ENCODE peak calls at places on chromosomes 5 and 9, in four cellular contexts. S is HepG2; B is mucosa of gallbladder; N is activated CD4-positive, alpha-beta T cell treated with anti-CD3 and anti-CD28 coated beads, Interleukin-2, amount 10 ng/mL, durations not matched to agents 7 days and 5 days. R is an unnamed sample.

GRCh38 chr5:5419291-5420210 is 2.9 kb upstream of the ICE1 start:
- DNase-seq in N (no peak), B (no peak), S (peak; percentile 52), R (no peak)

GRCh38 chr9:33651125-33651524 is 127.1 kb downstream of the ANKRD18B start:
- DNase-seq in B (no peak), S (no peak), N (no peak), R (no peak)

GRCh38 chr5:86523718-86524117 is 94.0 kb upstream of the COX7C start:
- DNase-seq in B (no peak), N (no peak), S (no peak), R (no peak)

GRCh38 chr5:151223447-151224264 is at the start of gene CCDC69:
- DNase-seq in S (peak; percentile 52), B (peak; percentile 78), N (peak; percentile 58), R (peak; percentile 78)

GRCh38 chr9:97324954-97325353 is 17.5 kb downstream of the CCDC180 start:
- DNase-seq in B (no peak), S (no peak), N (no peak), R (no peak)

GRCh38 chr9:35237303-35237702 is 75.5 kb downstream of the UNC13B start:
- DNase-seq in B (peak; percentile 72), S (no peak), N (no peak), R (peak; percentile 32)

GRCh38 chr5:179818746-179819295 is 1.9 kb upstream of the SQSTM1 start:
- DNase-seq in S (peak; percentile 94), N (peak; percentile 79), B (peak; percentile 96), R (peak; percentile 98)

GRCh38 chr9:134840511-134840910 is 40.1 kb upstream of the FCN2 start:
- DNase-seq in N (no peak), B (no peak), S (no peak), R (no peak)

GRCh38 chr9:96854877-96855273 is 561 bp upstream of the ZNF782 start:
- DNase-seq in N (no peak), S (no peak), B (no peak), R (no peak)

GRCh38 chr5:158938181-158938580 is 161.5 kb downstream of the EBF1 start:
- DNase-seq in B (no peak), S (no peak), N (no peak), R (no peak)

GRCh38 chr5:14665949-14666741 is 1.6 kb downstream of the OTULIN start:
- DNase-seq in N (peak; percentile 61), B (no peak), S (peak; percentile 41), R (no peak)

GRCh38 chr5:109852371-109853160 is 162.8 kb downstream of the MAN2A1 start:
- DNase-seq in N (no peak), S (no peak), B (peak; percentile 44), R (no peak)

R was measured in stomach.